ENCODE peak calls at places on chromosomes 2 and 18, in ten cellular contexts. Z is fibroblast of lung, Q is left ventricle myocardium inferior, P is cardiac muscle cell, I is aorta, S is colonic mucosa, J is A549, D is neural progenitor cell, N is kidney, L is right cardiac atrium. T is an unnamed sample.

GRCh38 chr18:48022531-48023330 is 92.3 kb upstream of the SMAD2 start:
- DNase-seq in P (peak), Z (peak), I (no peak), N (no peak), J (peak), D (peak), S (no peak), L (peak), Q (no peak), T (peak)

GRCh38 chr2:190183535-190183934 is 121.0 kb upstream of the MSTN start:
- DNase-seq in D (no peak), J (no peak), L (no peak), I (no peak), Z (no peak), P (no peak), N (no peak), Q (no peak), S (no peak), T (no peak)

GRCh38 chr2:76866464-76866863 is 655.7 kb downstream of the LRRTM4 start:
- DNase-seq in D (no peak), Z (no peak), S (no peak), I (no peak), Q (no peak), P (no peak), L (no peak), J (no peak), N (no peak), T (no peak)

GRCh38 chr2:69138247-69138754 is 125.3 kb downstream of the ANTXR1 start:
- DNase-seq in D (no peak), Q (no peak), P (no peak), S (no peak), J (peak), L (no peak), Z (peak), I (no peak), N (no peak), T (no peak)

GRCh38 chr2:149076863-149077412 is 38.4 kb downstream of the LYPD6B start:
- DNase-seq in N (peak), S (no peak), Z (no peak), D (peak), Q (no peak), I (no peak), P (peak), J (no peak), L (no peak), T (no peak)

GRCh38 chr18:37335337-37335736 is 230.3 kb downstream of the CELF4 start:
- DNase-seq in Z (no peak), Q (no peak), L (no peak), P (no peak), J (no peak), D (peak), S (no peak), N (no peak), I (no peak), T (no peak)

GRCh38 chr2:120448961-120449421 is 103.1 kb downstream of the INHBB start:
- DNase-seq in I (no peak), S (no peak), N (no peak), P (no peak), Q (no peak), J (no peak), Z (no peak), D (no peak), L (no peak), T (no peak)

GRCh38 chr18:44811586-44812125 is 131.0 kb downstream of the SETBP1 start:
- DNase-seq in Z (no peak), S (no peak), J (no peak), P (no peak), N (no peak), D (no peak), L (no peak), I (no peak), Q (no peak), T (no peak)

GRCh38 chr2:102872388-102872787 is 110.6 kb downstream of the TMEM182 start:
- DNase-seq in Z (peak), D (no peak), I (no peak), L (no peak), S (no peak), Q (no peak), P (peak), N (no peak), J (no peak), T (no peak)

GRCh38 chr2:117396161-117396560 is 418.3 kb upstream of the DDX18 start:
- DNase-seq in P (no peak), D (no peak), L (no peak), Z (no peak), J (no peak), I (no peak), Q (no peak), N (no peak), S (no peak), T (no peak)

GRCh38 chr2:85753035-85753524 is 711 bp upstream of the ATOH8 start:
- DNase-seq in P (no peak), Q (no peak), D (peak), N (no peak), J (no peak), I (peak), S (no peak), Z (no peak), L (no peak), T (no peak)
- H3K27ac ChIP-seq in P (no peak), Q (peak), D (no peak), N (peak), J (peak), I (peak), S (no peak), Z (peak), L (peak), T (no peak)

DNA sequence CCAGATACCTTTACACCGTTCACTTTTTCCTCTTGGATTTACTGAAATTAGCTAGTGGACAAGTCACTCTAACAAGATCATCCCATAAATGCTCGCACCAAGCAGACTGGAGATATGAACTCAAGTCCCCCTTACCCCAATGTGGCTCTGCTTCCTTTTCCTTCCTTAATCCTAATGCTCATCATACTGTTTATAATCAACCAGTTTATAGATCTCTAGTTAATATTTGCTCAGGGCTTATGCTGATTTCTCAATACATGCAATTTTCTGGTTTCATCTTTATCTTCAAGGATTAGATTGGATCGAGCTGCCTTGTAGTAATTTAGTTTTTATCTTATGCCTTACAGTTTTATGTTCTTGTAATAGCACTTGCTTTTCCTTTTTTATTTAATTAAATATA is 318.3 kb upstream of the KLHL29 start:
- DNase-seq in L (no peak), Z (no peak), P (no peak), I (no peak), J (no peak), Q (no peak), D (no peak), S (no peak), N (no peak), T (no peak)
- H3K4me3 ChIP-seq in L (no peak), Z (no peak), P (no peak), I (no peak), J (no peak), Q (no peak), D (no peak), S (no peak), N (no peak), T (no peak)

DNA sequence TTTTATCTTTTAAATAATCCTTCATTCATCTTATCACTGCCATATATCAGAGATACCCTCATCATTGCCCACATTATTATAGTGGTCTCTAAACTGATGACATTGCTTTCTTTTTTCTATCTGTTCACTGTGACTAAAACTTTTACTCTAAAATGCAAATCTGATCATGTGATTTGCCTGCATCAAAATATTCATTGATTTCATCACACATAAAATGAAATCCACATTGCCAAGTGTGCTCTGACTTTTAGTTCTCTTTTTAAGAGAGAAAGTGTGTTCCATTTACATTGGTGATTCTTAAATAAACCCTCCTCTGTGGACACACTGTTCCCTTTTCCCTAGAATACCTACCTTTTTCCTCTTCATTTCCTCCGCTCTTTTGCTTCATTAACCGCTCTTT is 7.5 kb downstream of the REL start:
- DNase-seq in Z (no peak), P (no peak), J (no peak), N (no peak), L (no peak), S (no peak), I (no peak), Q (no peak), D (no peak), T (no peak)
- H3K27ac ChIP-seq in Z (no peak), P (no peak), J (no peak), N (no peak), L (no peak), S (no peak), I (no peak), Q (no peak), D (no peak), T (no peak)

GRCh38 chr2:236180831-236181453 is 12.8 kb upstream of the GBX2 start:
- DNase-seq in Q (no peak), I (no peak), Z (peak), N (peak), D (peak), L (no peak), S (peak), J (peak), P (peak), T (no peak)

GRCh38 chr2:236178921-236179652 is 10.9 kb upstream of the GBX2 start:
- DNase-seq in S (no peak), Q (no peak), P (no peak), L (no peak), I (no peak), J (no peak), Z (peak), N (no peak), D (peak), T (no peak)

GRCh38 chr2:236180501-236180816 is 12.3 kb upstream of the GBX2 start:
- DNase-seq in Q (no peak), S (no peak), L (no peak), J (no peak), D (no peak), P (no peak), I (no peak), Z (peak), N (no peak), T (no peak)

GRCh38 chr2:236177967-236178909 is 10.1 kb upstream of the GBX2 start:
- DNase-seq in P (peak), L (peak), Q (peak), S (peak), Z (peak), N (peak), J (peak), I (peak), D (peak), T (no peak)

DNA sequence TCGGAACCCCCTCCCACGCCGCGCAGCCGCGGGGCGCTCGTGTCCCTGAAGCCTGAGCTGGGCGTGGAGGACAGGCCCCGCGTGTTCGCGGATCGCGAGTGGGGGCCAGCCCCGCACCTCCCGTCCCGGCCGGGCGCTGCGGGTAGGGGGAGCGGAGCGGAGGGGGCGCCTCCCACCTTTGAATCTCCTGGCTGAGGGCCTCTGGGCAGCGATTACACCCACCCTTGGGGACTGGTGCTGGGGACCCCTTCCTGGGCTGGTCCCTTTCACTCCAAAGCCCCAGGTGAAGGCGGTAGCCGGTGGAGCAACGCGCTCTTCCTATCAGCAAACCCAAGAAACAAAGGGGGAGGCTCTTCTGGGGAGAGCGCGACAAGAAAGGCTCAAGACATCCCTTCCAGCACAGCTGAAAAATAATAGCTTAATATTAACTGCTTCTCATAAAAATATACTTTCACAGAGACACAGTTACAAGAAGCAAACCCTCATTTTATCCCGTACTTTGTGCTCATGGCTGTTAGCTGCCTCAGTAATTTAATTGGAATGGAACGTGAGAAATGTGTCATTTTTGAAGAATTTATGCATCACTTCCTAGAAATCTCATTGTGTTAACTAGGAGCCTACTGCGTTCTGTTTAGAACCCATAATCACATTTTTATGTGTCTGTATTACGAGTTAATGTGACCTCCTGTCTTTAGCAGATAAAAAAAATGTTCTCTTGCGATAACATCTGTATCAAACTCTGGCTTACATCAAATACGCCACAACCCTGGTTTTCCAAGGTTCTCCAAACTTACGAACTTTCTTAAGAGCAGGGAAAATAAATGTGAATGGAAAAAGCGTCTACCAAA is 11.7 kb upstream of the GBX2 start:
- DNase-seq in Z (peak), N (peak), L (no peak), D (peak), Q (no peak), S (no peak), P (no peak), J (peak), I (no peak), T (no peak)
- H3K4me3 ChIP-seq in Z (peak), N (no peak), L (no peak), D (no peak), Q (peak), S (no peak), P (peak), J (peak), I (no peak), T (no peak)

DNA sequence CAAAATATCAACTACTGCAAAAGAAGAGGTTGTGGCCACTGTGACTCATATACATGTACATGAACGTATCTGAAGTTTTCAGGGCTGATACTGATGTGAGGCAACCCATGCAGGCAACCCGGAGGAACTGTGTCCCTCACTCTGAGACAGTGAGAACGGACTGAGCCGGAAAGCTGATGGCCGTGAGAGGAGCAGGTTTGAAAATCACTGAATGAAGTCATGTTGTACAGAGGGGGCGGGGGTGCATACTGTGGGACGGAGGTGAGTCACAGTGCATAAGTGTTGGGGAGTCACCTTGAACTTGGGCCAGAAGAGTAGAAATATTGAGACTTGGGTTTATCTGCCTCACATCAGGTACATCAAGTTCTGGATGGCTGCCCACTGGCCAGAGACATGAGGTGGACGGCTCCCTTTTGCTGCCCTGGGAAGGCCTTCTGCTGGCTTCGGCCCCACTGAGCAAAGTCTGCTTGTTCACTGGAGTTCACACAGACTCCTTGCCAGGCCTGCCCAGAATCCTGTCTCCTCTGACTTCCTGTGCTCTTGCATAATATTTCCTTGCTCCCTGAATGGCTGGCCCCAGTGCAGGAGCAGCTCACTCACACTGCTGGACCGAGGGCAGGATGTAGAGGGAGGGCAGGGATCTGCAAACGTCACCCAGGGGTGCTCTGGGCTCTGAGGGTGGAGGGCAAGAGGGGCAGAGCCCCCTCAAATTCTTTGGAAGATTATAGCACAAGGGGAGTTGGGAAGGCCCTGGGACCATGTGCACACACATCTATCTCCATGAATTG is 18.1 kb downstream of the EPAS1 start:
- DNase-seq in L (peak), I (peak), J (peak), D (no peak), S (peak), Q (peak), Z (peak), N (peak), P (no peak), T (no peak)
- H3K27ac ChIP-seq in L (peak), I (peak), J (peak), D (no peak), S (peak), Q (peak), Z (peak), N (peak), P (no peak), T (no peak)

GRCh38 chr2:152334701-152335015 is 316 bp upstream of the FMNL2 start:
- DNase-seq in L (no peak), I (no peak), Q (no peak), J (no peak), D (no peak), P (no peak), S (no peak), Z (no peak), N (no peak), T (no peak)
- H3K4me3 ChIP-seq in L (peak), I (peak), Q (peak), J (peak), D (peak), P (peak), S (peak), Z (peak), N (peak), T (peak)

DNA sequence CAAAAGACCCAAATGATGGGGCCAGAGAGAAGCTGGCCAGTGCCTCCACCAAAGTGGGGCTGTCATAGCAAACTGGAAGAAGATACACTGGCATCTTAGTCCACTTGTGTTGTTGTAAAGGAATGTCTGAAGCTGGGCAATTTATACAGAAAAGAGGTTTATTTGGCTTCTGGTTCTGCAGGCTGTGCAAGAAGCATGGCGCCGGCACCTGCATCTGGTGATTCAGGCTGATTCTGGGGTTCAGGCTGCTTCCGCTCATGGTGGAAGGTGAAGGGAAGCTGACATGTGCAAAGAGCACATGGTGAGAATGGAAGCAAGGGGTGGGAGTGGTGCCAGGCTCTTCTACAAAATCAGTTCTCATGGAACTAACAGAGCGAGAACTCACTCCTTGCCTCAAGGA is 135.9 kb upstream of the TWIST2 start:
- DNase-seq in I (no peak), N (no peak), S (no peak), L (no peak), Z (no peak), J (no peak), D (no peak), P (no peak), Q (no peak), T (no peak)
- H3K27ac ChIP-seq in I (no peak), N (no peak), S (no peak), L (no peak), Z (no peak), J (no peak), D (no peak), P (no peak), Q (no peak), T (no peak)

GRCh38 chr2:45013229-45014015 is 4.2 kb upstream of the SIX2 start:
- DNase-seq in D (peak), P (peak), L (no peak), I (no peak), S (no peak), J (no peak), Q (no peak), Z (no peak), N (no peak), T (no peak)
- H3K4me3 ChIP-seq in D (peak), P (peak), L (peak), I (peak), S (peak), J (peak), Q (peak), Z (peak), N (no peak), T (peak)